ENCODE peak calls at places on chromosome 19, in seven cellular contexts. T is aorta, K is nucleus accumbens, Q is natural killer cell, S is NCI-H1105 treated with DMSO at 0.1 percent for 48 hours, N is NCI-H774, B is endothelial cell. U is an unnamed sample.

GRCh38 chr19:36265856-36266374 is 51.0 kb downstream of the ZNF146 start:
- DNase-seq in T (peak), K (no peak), Q (no peak), S (no peak), N (no peak), B (no peak), U (no peak)

GRCh38 chr19:45863840-45864628 is at the start of gene FOXA3:
- DNase-seq in T (peak), K (no peak), Q (peak), S (no peak), N (peak), B (peak), U (peak)

GRCh38 chr19:49677232-49677881 is at the start of gene PRMT1:
- DNase-seq in T (peak), K (peak), Q (peak), S (peak), N (peak), B (peak), U (peak)

GRCh38 chr19:7522923-7523667 is 671 bp downstream of the MCOLN1 start:
- DNase-seq in T (no peak), K (no peak), Q (no peak), S (no peak), N (no peak), B (no peak), U (no peak)

GRCh38 chr19:53581871-53582279 is 43.9 kb downstream of the ZNF331 start:
- DNase-seq in T (peak), K (no peak), Q (no peak), S (no peak), N (no peak), B (no peak), U (no peak)

GRCh38 chr19:410243-410781 is 1.4 kb upstream of the C2CD4C start:
- DNase-seq in T (peak), K (no peak), Q (no peak), S (no peak), N (no peak), B (no peak), U (no peak)

GRCh38 chr19:12757544-12758274 is 6.1 kb downstream of the BEST2 start:
- DNase-seq in T (peak), K (peak), Q (peak), S (peak), N (peak), B (peak), U (peak)

GRCh38 chr19:56834564-56835375 is 5.8 kb downstream of the PEG3 start:
- DNase-seq in T (no peak), K (no peak), Q (no peak), S (no peak), N (no peak), B (no peak), U (no peak)

GRCh38 chr19:52492201-52492960 is 35.1 kb upstream of the ZNF808 start:
- DNase-seq in T (no peak), K (no peak), Q (no peak), S (no peak), N (no peak), B (peak), U (peak)

GRCh38 chr19:18439025-18439909 is 1.3 kb upstream of the ISYNA1 start:
- DNase-seq in T (no peak), K (no peak), Q (no peak), S (no peak), N (no peak), B (no peak), U (peak)

GRCh38 chr19:43620061-43621001 is 902 bp upstream of the ZNF428 start:
- DNase-seq in T (peak), K (no peak), Q (peak), S (no peak), N (no peak), B (no peak), U (no peak)

GRCh38 chr19:47508721-47509120 is 6.1 kb downstream of the NAPA start:
- DNase-seq in T (no peak), K (no peak), Q (no peak), S (no peak), N (no peak), B (no peak), U (no peak)

GRCh38 chr19:45413497-45413896 is 7.1 kb downstream of the POLR1G start:
- DNase-seq in T (no peak), K (no peak), Q (no peak), S (no peak), N (no peak), B (no peak), U (no peak)

GRCh38 chr19:5851302-5851701 is at the start of gene FUT3:
- DNase-seq in T (no peak), K (no peak), Q (no peak), S (no peak), N (no peak), B (no peak), U (peak)